ENCODE peak calls at places on chromosomes 3 and 15, in four cellular contexts. G is astrocyte of the spinal cord, Z is astrocyte, A is AG10803. C is an unnamed sample.

GRCh38 chr3:385151-385550 is 188.6 kb downstream of the CHL1 start:
- DNase-seq in Z (no peak), A (no peak), G (peak; percentile 6), C (peak; percentile 71)

GRCh38 chr15:40543631-40544294 is 21.1 kb downstream of the CCDC32 start:
- DNase-seq in Z (no peak), G (no peak), A (no peak), C (no peak)

GRCh38 chr3:17207019-17207418 is 322.3 kb downstream of the PLCL2 start:
- DNase-seq in Z (no peak), A (no peak), G (no peak), C (no peak)

GRCh38 chr15:71612066-71612715 is 198.2 kb upstream of the NR2E3 start:
- DNase-seq in A (no peak), Z (no peak), G (peak; percentile 25), C (no peak)

GRCh38 chr3:194250104-194251002 is 100.8 kb downstream of the CPN2 start:
- DNase-seq in Z (peak; percentile 45), A (peak; percentile 88), G (peak; percentile 62), C (no peak)

GRCh38 chr3:16369247-16369646 is 104.2 kb downstream of the OXNAD1 start:
- DNase-seq in Z (peak; percentile 55), G (no peak), A (peak; percentile 48), C (peak; percentile 84)

GRCh38 chr15:99117563-99118257 is 12.8 kb downstream of the SYNM start:
- DNase-seq in G (no peak), A (no peak), Z (no peak), C (no peak)

GRCh38 chr3:187685948-187686347 is 15.8 kb upstream of the SST start:
- DNase-seq in G (no peak), A (no peak), Z (no peak), C (no peak)

GRCh38 chr3:50423543-50423942 is 64.2 kb upstream of the TMEM115 start:
- DNase-seq in Z (no peak), A (no peak), G (no peak), C (no peak)

GRCh38 chr3:148131990-148132638 is 565.6 kb upstream of the AGTR1 start:
- DNase-seq in G (peak; percentile 6), Z (peak; percentile 3), A (no peak), C (no peak)

GRCh38 chr3:79125313-79125984 is 642.3 kb downstream of the ROBO1 start:
- DNase-seq in G (no peak), Z (no peak), A (no peak), C (no peak)

GRCh38 chr3:112653881-112654300 is 12.9 kb upstream of the CCDC80 start:
- DNase-seq in G (peak; percentile 91), Z (peak; percentile 94), A (peak; percentile 94), C (peak; percentile 84)

GRCh38 chr15:47897525-47897924 is 180.2 kb downstream of the SEMA6D start:
- DNase-seq in A (no peak), G (no peak), Z (no peak), C (peak; percentile 84)

GRCh38 chr3:87082806-87083440 is 92.0 kb upstream of the VGLL3 start:
- DNase-seq in G (peak; percentile 74), A (peak; percentile 73), Z (peak; percentile 37), C (peak; percentile 72)

GRCh38 chr3:192237992-192238608 is 489.2 kb downstream of the FGF12 start:
- DNase-seq in Z (no peak), A (no peak), G (no peak), C (no peak)

GRCh38 chr3:169146112-169146665 is 517.3 kb downstream of the MECOM start:
- DNase-seq in A (peak; percentile 46), G (peak; percentile 76), Z (peak; percentile 66), C (peak; percentile 57)

GRCh38 chr3:146250449-146251382 is at the start of gene PLSCR4:
- DNase-seq in G (peak; percentile 83), A (peak; percentile 80), Z (peak; percentile 62), C (peak; percentile 10)

GRCh38 chr3:146243559-146243958 is 7.3 kb downstream of the PLSCR4 start:
- DNase-seq in Z (no peak), G (no peak), A (no peak), C (no peak)

GRCh38 chr3:146246493-146246892 is 4.4 kb downstream of the PLSCR4 start:
- DNase-seq in A (no peak), G (no peak), Z (no peak), C (no peak)

DNA sequence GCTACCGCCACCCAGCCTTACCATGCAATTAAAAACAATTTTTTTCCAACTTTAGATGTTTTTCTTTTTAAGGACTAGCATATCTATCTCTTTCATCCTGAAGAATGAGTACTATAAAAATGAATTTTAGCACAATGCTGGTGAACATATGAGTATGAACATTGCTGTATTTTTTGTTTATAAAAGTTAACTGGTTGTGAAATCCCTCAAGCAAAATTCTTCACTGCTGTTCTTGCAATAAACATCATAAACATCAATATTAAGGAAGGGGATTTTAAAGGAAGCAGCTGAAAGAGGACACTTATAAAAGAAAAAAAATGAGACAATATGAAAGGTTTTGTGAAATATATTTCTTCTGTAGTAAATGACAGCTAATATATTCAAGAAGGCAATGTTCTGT is 3.0 kb downstream of the PLSCR4 start:
- DNase-seq in Z (no peak), A (no peak), G (no peak), C (no peak)
- H3K4me3 ChIP-seq in Z (no peak overlapping the region), A (no peak overlapping the region), G (no peak overlapping the region), C (no peak overlapping the region)

DNA sequence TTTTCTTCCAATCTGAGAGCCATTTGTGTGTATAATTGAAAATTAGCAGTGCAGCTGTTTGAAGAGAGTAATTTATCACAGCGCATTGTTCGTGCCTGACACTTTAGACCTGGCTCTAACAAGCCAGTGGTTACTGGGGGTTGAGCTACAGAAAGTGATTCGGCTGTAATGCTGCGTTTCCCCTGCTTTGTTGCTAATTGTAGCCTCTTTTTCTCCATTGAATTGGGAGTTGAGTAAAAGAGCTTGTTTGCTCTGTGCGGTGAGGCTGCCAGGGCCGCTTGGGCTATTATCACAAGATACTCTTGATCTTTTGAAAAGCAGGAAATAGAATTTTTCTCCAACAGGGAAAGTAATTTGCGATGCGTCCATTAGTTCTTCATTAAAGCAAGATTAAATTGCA is 64.9 kb upstream of the CCDC39 start:
- DNase-seq in Z (peak; percentile 1), A (no peak), G (no peak), C (no peak)
- TF ChIP-seq CTCF in Z (no peak), A (no peak), G (no peak), C (no peak)

DNA sequence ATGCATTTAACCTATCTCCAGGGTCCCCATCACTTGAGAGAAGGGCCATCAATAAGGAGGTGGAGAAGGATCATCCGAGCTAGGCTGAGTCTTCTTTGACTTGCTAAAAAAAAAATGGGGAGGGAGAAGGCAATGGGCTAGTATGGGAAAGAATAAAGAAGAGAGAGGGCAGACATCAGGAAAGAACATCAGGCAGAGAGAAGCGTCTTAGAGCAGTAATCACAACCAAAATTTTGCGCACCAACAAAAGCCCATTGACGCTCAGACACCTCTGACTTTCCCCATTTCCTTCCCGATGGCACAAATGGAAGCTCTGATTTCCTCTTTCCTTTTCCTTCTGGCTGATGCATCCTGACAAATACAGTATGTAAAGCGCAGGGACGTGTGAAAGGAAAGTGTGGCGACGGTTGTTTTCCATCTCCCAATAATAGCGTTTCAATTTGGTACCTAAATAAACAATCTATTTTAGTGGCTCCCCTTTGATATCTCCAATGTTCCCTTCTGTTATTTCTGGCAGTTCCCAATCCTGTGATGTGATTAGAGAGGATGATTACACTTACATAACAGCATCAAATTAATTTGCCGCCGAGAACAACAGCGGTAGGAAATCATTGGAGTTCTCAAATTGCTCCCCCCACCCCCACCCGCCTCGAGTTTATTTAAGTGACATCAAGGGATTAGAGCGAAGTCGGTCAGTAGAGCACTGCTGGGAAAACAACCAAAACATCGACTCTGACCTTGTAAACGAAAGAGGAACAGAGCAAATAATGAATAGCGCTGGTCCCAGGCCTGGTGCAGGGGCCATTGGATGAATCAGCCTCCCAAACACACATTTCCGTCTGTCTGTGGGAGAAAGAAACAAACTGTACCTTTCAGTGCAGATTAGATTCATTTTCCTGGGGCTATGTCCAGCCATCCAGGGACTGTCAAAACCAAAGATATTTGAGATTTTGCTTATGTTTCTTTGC is 273.3 kb upstream of the ICE2 start:
- DNase-seq in Z (peak; percentile 57), A (no peak), G (peak; percentile 93), C (peak; percentile 24)
- H3K4me3 ChIP-seq in Z (peak overlapping the region; percentile 19), A (no peak overlapping the region), G (no peak overlapping the region), C (no peak overlapping the region)

DNA sequence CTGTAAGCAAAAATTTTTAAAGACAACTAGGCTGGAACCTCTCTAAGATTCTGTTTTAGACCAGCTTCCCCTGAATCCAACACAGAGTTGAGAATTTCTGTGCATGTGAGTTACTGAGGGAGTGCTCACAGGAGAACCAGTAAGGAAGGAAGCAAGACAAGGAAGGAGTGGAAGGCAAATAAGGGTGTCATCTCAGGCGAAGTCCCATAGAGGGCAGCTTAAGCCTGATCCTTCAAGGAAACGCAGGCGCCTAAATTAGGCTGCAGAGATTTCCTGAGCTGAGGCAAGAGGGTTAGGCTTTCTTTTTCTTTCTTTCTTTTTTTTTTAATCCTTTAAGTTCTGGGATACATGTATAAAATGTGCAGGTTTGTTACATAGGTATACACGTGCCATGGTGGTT is 36.2 kb upstream of the COL6A6 start:
- DNase-seq in Z (peak; percentile 32), G (peak; percentile 42), A (peak; percentile 56), C (peak; percentile 44)
- TF ChIP-seq CTCF in Z (peak; percentile 10), G (peak; percentile 41), A (peak; percentile 64), C (peak; percentile 47)

DNA sequence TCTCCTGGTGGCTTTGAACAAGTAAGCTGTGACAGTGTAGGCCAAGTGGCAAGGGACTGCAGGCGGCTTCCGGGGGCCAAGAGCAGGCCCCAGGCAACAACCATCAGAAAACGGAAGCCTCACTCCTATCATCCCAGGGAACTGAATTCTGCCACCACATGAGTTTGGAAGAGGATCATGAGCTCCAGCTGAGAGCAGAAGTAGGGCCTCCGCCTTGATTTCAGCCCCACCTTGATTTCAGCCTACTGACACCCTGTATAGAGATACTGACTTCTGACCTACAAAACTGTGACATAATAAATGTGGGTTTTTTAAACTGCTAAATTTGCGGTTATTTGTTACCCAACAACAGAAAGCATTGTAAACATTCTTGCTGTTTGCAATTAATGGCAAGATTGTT is 21.6 kb upstream of the RARRES1 start:
- DNase-seq in Z (no peak), A (no peak), G (no peak), C (no peak)
- H3K4me3 ChIP-seq in Z (no peak overlapping the region), A (no peak overlapping the region), G (no peak overlapping the region), C (no peak overlapping the region)

DNA sequence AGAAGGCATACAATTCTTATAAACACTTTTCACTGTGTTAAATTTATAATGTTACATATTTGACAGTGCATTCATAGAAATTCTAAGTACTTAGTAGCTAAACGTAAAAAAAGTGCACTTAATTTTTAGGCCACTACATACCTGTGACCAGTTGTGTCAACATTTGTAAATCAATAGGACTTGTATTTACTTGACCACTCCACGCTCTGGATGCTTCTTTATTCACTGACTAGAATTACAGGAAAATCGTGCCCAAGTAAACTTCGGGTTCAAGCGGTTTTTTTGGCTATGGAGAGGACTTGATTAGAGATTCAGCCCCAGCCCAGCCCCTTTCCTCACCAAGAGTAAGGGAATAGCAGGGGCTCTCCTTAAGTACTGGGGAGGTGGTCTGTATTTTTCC is 21.8 kb downstream of the WDR53 start:
- DNase-seq in G (no peak), A (no peak), Z (no peak), C (peak; percentile 44)
- TF ChIP-seq CTCF in G (no peak), A (no peak), Z (no peak), C (no peak)